ENCODE peak calls at places on chromosomes 5 and 9, in five cellular contexts. One of them, this sample, is unnamed.

GRCh38 chr5:84274585-84275468 is 109.9 kb downstream of the EDIL3 start:
- DNase-seq in aorta: no peak
- DNase-seq in small intestine: peak
- DNase-seq in left ventricle myocardium inferior: peak
- DNase-seq in adrenal gland: peak
- DNase-seq in this sample: peak

GRCh38 chr5:173575985-173576384 is 40.5 kb downstream of the BOD1 start:
- DNase-seq in aorta: no peak
- DNase-seq in small intestine: no peak
- DNase-seq in left ventricle myocardium inferior: no peak
- DNase-seq in adrenal gland: no peak
- DNase-seq in this sample: no peak

GRCh38 chr5:124156408-124157027 is 589.9 kb downstream of the ZNF608 start:
- DNase-seq in aorta: no peak
- DNase-seq in small intestine: no peak
- DNase-seq in left ventricle myocardium inferior: no peak
- DNase-seq in adrenal gland: no peak
- DNase-seq in this sample: no peak

GRCh38 chr5:103333376-103333775 is 74.8 kb downstream of the MACIR start:
- DNase-seq in aorta: no peak
- DNase-seq in small intestine: no peak
- DNase-seq in left ventricle myocardium inferior: no peak
- DNase-seq in adrenal gland: no peak
- DNase-seq in this sample: no peak

GRCh38 chr5:56669534-56670483 is 145.5 kb upstream of the MAP3K1 start:
- DNase-seq in aorta: no peak
- DNase-seq in small intestine: peak
- DNase-seq in left ventricle myocardium inferior: peak
- DNase-seq in adrenal gland: peak
- DNase-seq in this sample: peak

GRCh38 chr5:94908889-94909480 is 290.5 kb downstream of the SLF1 start:
- DNase-seq in aorta: no peak
- DNase-seq in small intestine: peak
- DNase-seq in left ventricle myocardium inferior: no peak
- DNase-seq in adrenal gland: no peak
- DNase-seq in this sample: no peak

GRCh38 chr9:87280421-87280820 is 217.2 kb upstream of the DAPK1 start:
- DNase-seq in aorta: no peak
- DNase-seq in small intestine: no peak
- DNase-seq in left ventricle myocardium inferior: no peak
- DNase-seq in adrenal gland: no peak
- DNase-seq in this sample: no peak

GRCh38 chr5:133967124-133967523 is 1.3 kb downstream of the C5orf15 start:
- DNase-seq in aorta: no peak
- DNase-seq in small intestine: no peak
- DNase-seq in left ventricle myocardium inferior: no peak
- DNase-seq in adrenal gland: no peak
- DNase-seq in this sample: no peak

GRCh38 chr5:573976-574375 is 38.2 kb upstream of the CEP72 start:
- DNase-seq in aorta: no peak
- DNase-seq in small intestine: no peak
- DNase-seq in left ventricle myocardium inferior: no peak
- DNase-seq in adrenal gland: no peak
- DNase-seq in this sample: no peak

GRCh38 chr5:168850683-168851082 is 271.5 kb upstream of the PANK3 start:
- DNase-seq in aorta: no peak
- DNase-seq in small intestine: no peak
- DNase-seq in left ventricle myocardium inferior: no peak
- DNase-seq in adrenal gland: no peak
- DNase-seq in this sample: no peak

GRCh38 chr9:126927419-126927818 is 12.8 kb downstream of the RALGPS1 start:
- DNase-seq in aorta: no peak
- DNase-seq in small intestine: no peak
- DNase-seq in left ventricle myocardium inferior: no peak
- DNase-seq in adrenal gland: no peak
- DNase-seq in this sample: no peak

GRCh38 chr9:135926402-135927194 is 19.3 kb upstream of the CAMSAP1 start:
- DNase-seq in aorta: peak
- DNase-seq in small intestine: no peak
- DNase-seq in left ventricle myocardium inferior: no peak
- DNase-seq in adrenal gland: peak
- DNase-seq in this sample: no peak

GRCh38 chr5:88967633-88968585 is 84.9 kb upstream of the MEF2C start:
- DNase-seq in aorta: no peak
- DNase-seq in small intestine: no peak
- DNase-seq in left ventricle myocardium inferior: no peak
- DNase-seq in adrenal gland: no peak
- DNase-seq in this sample: no peak

GRCh38 chr5:77133061-77133758 is 46.1 kb upstream of the ZBED3 start:
- DNase-seq in aorta: peak
- DNase-seq in small intestine: no peak
- DNase-seq in left ventricle myocardium inferior: peak
- DNase-seq in adrenal gland: peak
- DNase-seq in this sample: peak

GRCh38 chr9:131273791-131274673 is 2.3 kb downstream of the FAM78A start:
- DNase-seq in aorta: no peak
- DNase-seq in small intestine: no peak
- DNase-seq in left ventricle myocardium inferior: no peak
- DNase-seq in adrenal gland: no peak
- DNase-seq in this sample: peak

GRCh38 chr5:3099954-3100353 is 348.5 kb upstream of the IRX2 start:
- DNase-seq in aorta: no peak
- DNase-seq in small intestine: no peak
- DNase-seq in left ventricle myocardium inferior: no peak
- DNase-seq in adrenal gland: no peak
- DNase-seq in this sample: no peak

GRCh38 chr9:125747765-125748510 is 765 bp downstream of the PBX3 start:
- DNase-seq in aorta: peak
- DNase-seq in small intestine: peak
- DNase-seq in left ventricle myocardium inferior: peak
- DNase-seq in adrenal gland: peak
- DNase-seq in this sample: peak

GRCh38 chr9:113991714-113992113 is 86.4 kb downstream of the AMBP start:
- DNase-seq in aorta: no peak
- DNase-seq in small intestine: no peak
- DNase-seq in left ventricle myocardium inferior: no peak
- DNase-seq in adrenal gland: no peak
- DNase-seq in this sample: no peak

GRCh38 chr5:137058089-137058488 is 441.0 kb downstream of the SPOCK1 start:
- DNase-seq in aorta: no peak
- DNase-seq in small intestine: no peak
- DNase-seq in left ventricle myocardium inferior: no peak
- DNase-seq in adrenal gland: no peak
- DNase-seq in this sample: no peak

GRCh38 chr5:25544652-25545249 is 900.0 kb upstream of the CDH10 start:
- DNase-seq in aorta: no peak
- DNase-seq in small intestine: no peak
- DNase-seq in left ventricle myocardium inferior: no peak
- DNase-seq in adrenal gland: peak
- DNase-seq in this sample: no peak

GRCh38 chr5:16920109-16920816 is 15.8 kb downstream of the MYO10 start:
- DNase-seq in aorta: no peak
- DNase-seq in small intestine: no peak
- DNase-seq in left ventricle myocardium inferior: no peak
- DNase-seq in adrenal gland: no peak
- DNase-seq in this sample: no peak

GRCh38 chr5:117077142-117077541 is 502.5 kb upstream of the SEMA6A start:
- DNase-seq in aorta: no peak
- DNase-seq in small intestine: no peak
- DNase-seq in left ventricle myocardium inferior: no peak
- DNase-seq in adrenal gland: no peak
- DNase-seq in this sample: no peak

GRCh38 chr9:93574900-93575705 is 1.3 kb upstream of the PHF2 start:
- DNase-seq in aorta: no peak
- DNase-seq in small intestine: no peak
- DNase-seq in left ventricle myocardium inferior: no peak
- DNase-seq in adrenal gland: no peak
- DNase-seq in this sample: peak

GRCh38 chr9:76911971-76912370 is 6.1 kb upstream of the PRUNE2 start:
- DNase-seq in aorta: no peak
- DNase-seq in small intestine: no peak
- DNase-seq in left ventricle myocardium inferior: no peak
- DNase-seq in adrenal gland: no peak
- DNase-seq in this sample: no peak

GRCh38 chr5:98993512-98993911 is 64.7 kb upstream of the CHD1 start:
- DNase-seq in aorta: no peak
- DNase-seq in small intestine: no peak
- DNase-seq in left ventricle myocardium inferior: no peak
- DNase-seq in adrenal gland: no peak
- DNase-seq in this sample: no peak

GRCh38 chr5:16546712-16547111 is 70.1 kb downstream of the RETREG1 start:
- DNase-seq in aorta: no peak
- DNase-seq in small intestine: no peak
- DNase-seq in left ventricle myocardium inferior: no peak
- DNase-seq in adrenal gland: no peak
- DNase-seq in this sample: no peak

GRCh38 chr5:106202035-106202434 is 1468.7 kb downstream of the EFNA5 start:
- DNase-seq in aorta: no peak
- DNase-seq in small intestine: no peak
- DNase-seq in left ventricle myocardium inferior: no peak
- DNase-seq in adrenal gland: no peak
- DNase-seq in this sample: no peak

GRCh38 chr5:65815156-65815555 is 93.2 kb downstream of the NLN start:
- DNase-seq in aorta: no peak
- DNase-seq in small intestine: peak
- DNase-seq in left ventricle myocardium inferior: no peak
- DNase-seq in adrenal gland: no peak
- DNase-seq in this sample: no peak

GRCh38 chr9:111715471-111715870 is 54.1 kb downstream of the GNG10 start:
- DNase-seq in aorta: no peak
- DNase-seq in small intestine: no peak
- DNase-seq in left ventricle myocardium inferior: no peak
- DNase-seq in adrenal gland: no peak
- DNase-seq in this sample: no peak

GRCh38 chr9:6230037-6230778 is 14.6 kb downstream of the IL33 start:
- DNase-seq in aorta: no peak
- DNase-seq in small intestine: peak
- DNase-seq in left ventricle myocardium inferior: no peak
- DNase-seq in adrenal gland: no peak
- DNase-seq in this sample: no peak

GRCh38 chr5:172659909-172660628 is 19.0 kb downstream of the NEURL1B start:
- DNase-seq in aorta: peak
- DNase-seq in small intestine: peak
- DNase-seq in left ventricle myocardium inferior: peak
- DNase-seq in adrenal gland: peak
- DNase-seq in this sample: peak

GRCh38 chr5:137560414-137560813 is 61.3 kb upstream of the SPOCK1 start:
- DNase-seq in aorta: no peak
- DNase-seq in small intestine: no peak
- DNase-seq in left ventricle myocardium inferior: no peak
- DNase-seq in adrenal gland: no peak
- DNase-seq in this sample: no peak

GRCh38 chr5:32013658-32014057 is 160.5 kb downstream of the GOLPH3 start:
- DNase-seq in aorta: no peak
- DNase-seq in small intestine: no peak
- DNase-seq in left ventricle myocardium inferior: no peak
- DNase-seq in adrenal gland: no peak
- DNase-seq in this sample: no peak

GRCh38 chr9:89946741-89947140 is 341.9 kb downstream of the GADD45G start:
- DNase-seq in aorta: no peak
- DNase-seq in small intestine: no peak
- DNase-seq in left ventricle myocardium inferior: no peak
- DNase-seq in adrenal gland: no peak
- DNase-seq in this sample: no peak

GRCh38 chr5:55714339-55714738 is 2.2 kb upstream of the SLC38A9 start:
- DNase-seq in aorta: no peak
- DNase-seq in small intestine: peak
- DNase-seq in left ventricle myocardium inferior: no peak
- DNase-seq in adrenal gland: no peak
- DNase-seq in this sample: no peak

GRCh38 chr9:70563010-70563409 is 148.6 kb upstream of the KLF9 start:
- DNase-seq in aorta: no peak
- DNase-seq in small intestine: no peak
- DNase-seq in left ventricle myocardium inferior: no peak
- DNase-seq in adrenal gland: no peak
- DNase-seq in this sample: no peak
- H3K27ac ChIP-seq in aorta: no peak
- H3K27ac ChIP-seq in small intestine: peak
- H3K27ac ChIP-seq in left ventricle myocardium inferior: peak
- H3K27ac ChIP-seq in adrenal gland: peak
- H3K27ac ChIP-seq in this sample: peak

GRCh38 chr5:142156839-142157463 is 48.4 kb downstream of the NDFIP1 start:
- DNase-seq in aorta: no peak
- DNase-seq in small intestine: no peak
- DNase-seq in left ventricle myocardium inferior: no peak
- DNase-seq in adrenal gland: no peak
- DNase-seq in this sample: no peak
- H3K27ac ChIP-seq in aorta: no peak
- H3K27ac ChIP-seq in small intestine: no peak
- H3K27ac ChIP-seq in left ventricle myocardium inferior: no peak
- H3K27ac ChIP-seq in adrenal gland: no peak
- H3K27ac ChIP-seq in this sample: no peak

GRCh38 chr9:21579209-21579608 is 97.1 kb upstream of the IFNE start:
- DNase-seq in aorta: no peak
- DNase-seq in small intestine: peak
- DNase-seq in left ventricle myocardium inferior: no peak
- DNase-seq in adrenal gland: no peak
- DNase-seq in this sample: no peak

GRCh38 chr9:21574261-21574660 is 92.1 kb upstream of the IFNE start:
- DNase-seq in aorta: no peak
- DNase-seq in small intestine: no peak
- DNase-seq in left ventricle myocardium inferior: no peak
- DNase-seq in adrenal gland: no peak
- DNase-seq in this sample: no peak

GRCh38 chr9:21579743-21580142 is 97.6 kb upstream of the IFNE start:
- DNase-seq in aorta: no peak
- DNase-seq in small intestine: no peak
- DNase-seq in left ventricle myocardium inferior: no peak
- DNase-seq in adrenal gland: no peak
- DNase-seq in this sample: no peak

GRCh38 chr9:21580636-21581353 is 98.7 kb upstream of the IFNE start:
- DNase-seq in aorta: no peak
- DNase-seq in small intestine: no peak
- DNase-seq in left ventricle myocardium inferior: no peak
- DNase-seq in adrenal gland: no peak
- DNase-seq in this sample: no peak

GRCh38 chr9:21576331-21577189 is 94.4 kb upstream of the IFNE start:
- DNase-seq in aorta: peak
- DNase-seq in small intestine: no peak
- DNase-seq in left ventricle myocardium inferior: no peak
- DNase-seq in adrenal gland: peak
- DNase-seq in this sample: no peak
- H3K27ac ChIP-seq in aorta: no peak
- H3K27ac ChIP-seq in small intestine: no peak
- H3K27ac ChIP-seq in left ventricle myocardium inferior: no peak
- H3K27ac ChIP-seq in adrenal gland: no peak
- H3K27ac ChIP-seq in this sample: no peak

GRCh38 chr5:28164568-28164967 is 1126.2 kb upstream of the CDH9 start:
- DNase-seq in aorta: no peak
- DNase-seq in small intestine: no peak
- DNase-seq in left ventricle myocardium inferior: no peak
- DNase-seq in adrenal gland: no peak
- DNase-seq in this sample: no peak
- H3K27ac ChIP-seq in aorta: no peak
- H3K27ac ChIP-seq in small intestine: no peak
- H3K27ac ChIP-seq in left ventricle myocardium inferior: no peak
- H3K27ac ChIP-seq in adrenal gland: no peak
- H3K27ac ChIP-seq in this sample: no peak

This sample was measured in right cardiac atrium.